ENCODE peak calls at places on chromosomes 6 and 20, in six cellular contexts. J is lower lobe of right lung, R is tibial nerve, I is tibial artery, Y is mesendoderm, U is brain microvascular endothelial cell. L is an unnamed sample.

GRCh38 chr20:6852478-6852877 is 85.0 kb downstream of the BMP2 start:
- DNase-seq in J (no peak), R (no peak), I (no peak), Y (no peak), U (no peak), L (no peak)

GRCh38 chr6:5214570-5215052 is 46.1 kb downstream of the LYRM4 start:
- DNase-seq in J (no peak), R (no peak), I (no peak), Y (peak; percentile 69), U (peak; percentile 52), L (peak; percentile 30)

GRCh38 chr6:125904871-125905270 is 51.7 kb upstream of the HINT3 start:
- DNase-seq in J (no peak), R (no peak), I (no peak), Y (no peak), U (no peak), L (no peak)

GRCh38 chr20:36408219-36408618 is 102.1 kb downstream of the DLGAP4 start:
- DNase-seq in J (no peak), R (no peak), I (no peak), Y (no peak), U (peak; percentile 29), L (no peak)

GRCh38 chr6:37514840-37515239 is 15.1 kb upstream of the CCDC167 start:
- DNase-seq in J (no peak), R (no peak), I (no peak), Y (no peak), U (no peak), L (no peak)

GRCh38 chr6:12572884-12573824 is 143.4 kb upstream of the PHACTR1 start:
- DNase-seq in J (no peak), R (no peak), I (no peak), Y (peak; percentile 94), U (peak; percentile 76), L (no peak)

GRCh38 chr6:23091795-23092194 is 522.4 kb downstream of the HDGFL1 start:
- DNase-seq in J (no peak), R (no peak), I (no peak), Y (no peak), U (no peak), L (no peak)

GRCh38 chr20:46367967-46368901 is 38.2 kb downstream of the ELMO2 start:
- DNase-seq in J (no peak), R (no peak), I (no peak), Y (no peak), U (no peak), L (no peak)

GRCh38 chr6:149501768-149502167 is 17.0 kb upstream of the ZC3H12D start:
- DNase-seq in J (no peak), R (no peak), I (no peak), Y (no peak), U (no peak), L (no peak)

GRCh38 chr6:92617726-92618125 is 801.6 kb downstream of the EPHA7 start:
- DNase-seq in J (no peak), R (no peak), I (no peak), Y (no peak), U (no peak), L (no peak)

GRCh38 chr6:1757133-1757532 is 147.4 kb downstream of the FOXC1 start:
- DNase-seq in J (no peak), R (no peak), I (no peak), Y (no peak), U (no peak), L (no peak)

GRCh38 chr6:170080828-170081368 is 210.0 kb downstream of the DLL1 start:
- DNase-seq in J (peak; percentile 38), R (no peak), I (no peak), Y (no peak), U (no peak), L (peak; percentile 23)

GRCh38 chr6:364609-365540 is 26.7 kb upstream of the IRF4 start:
- DNase-seq in J (no peak), R (no peak), I (no peak), Y (no peak), U (no peak), L (no peak)

GRCh38 chr6:134426623-134427022 is 108.7 kb upstream of the SGK1 start:
- DNase-seq in J (no peak), R (no peak), I (no peak), Y (no peak), U (no peak), L (no peak)

GRCh38 chr6:36371231-36371630 is 16.2 kb downstream of the ETV7 start:
- DNase-seq in J (no peak), R (no peak), I (no peak), Y (no peak), U (no peak), L (no peak)

GRCh38 chr6:35311390-35312075 is 13.9 kb downstream of the DEF6 start:
- DNase-seq in J (no peak), R (no peak), I (no peak), Y (no peak), U (no peak), L (no peak)

GRCh38 chr6:55277628-55278003 is 49.7 kb upstream of the GFRAL start:
- DNase-seq in J (no peak), R (no peak), I (no peak), Y (peak; percentile 82), U (no peak), L (no peak)

GRCh38 chr6:140058846-140059245 is 684.4 kb upstream of the CITED2 start:
- DNase-seq in J (no peak), R (no peak), I (no peak), Y (peak; percentile 15), U (no peak), L (no peak)

GRCh38 chr6:24924956-24925355 is 10.8 kb downstream of the RIPOR2 start:
- DNase-seq in J (no peak), R (no peak), I (no peak), Y (peak; percentile 58), U (no peak), L (no peak)

GRCh38 chr6:41560440-41561192 is 14.4 kb downstream of the FOXP4 start:
- DNase-seq in J (peak; percentile 67), R (no peak), I (no peak), Y (peak; percentile 89), U (no peak), L (no peak)

GRCh38 chr20:49385471-49385870 is 97.0 kb downstream of the KCNB1 start:
- DNase-seq in J (no peak), R (no peak), I (no peak), Y (peak; percentile 72), U (peak; percentile 33), L (no peak)

GRCh38 chr6:56758553-56758952 is 115.9 kb upstream of the DST start:
- DNase-seq in J (no peak), R (no peak), I (no peak), Y (no peak), U (no peak), L (no peak)

GRCh38 chr6:47230579-47230978 is 79.1 kb downstream of the TNFRSF21 start:
- DNase-seq in J (no peak), R (no peak), I (no peak), Y (no peak), U (no peak), L (no peak)

GRCh38 chr20:1567392-1568165 is 10.1 kb upstream of the SIRPD start:
- DNase-seq in J (no peak), R (no peak), I (no peak), Y (peak; percentile 84), U (peak; percentile 2), L (no peak)

DNA sequence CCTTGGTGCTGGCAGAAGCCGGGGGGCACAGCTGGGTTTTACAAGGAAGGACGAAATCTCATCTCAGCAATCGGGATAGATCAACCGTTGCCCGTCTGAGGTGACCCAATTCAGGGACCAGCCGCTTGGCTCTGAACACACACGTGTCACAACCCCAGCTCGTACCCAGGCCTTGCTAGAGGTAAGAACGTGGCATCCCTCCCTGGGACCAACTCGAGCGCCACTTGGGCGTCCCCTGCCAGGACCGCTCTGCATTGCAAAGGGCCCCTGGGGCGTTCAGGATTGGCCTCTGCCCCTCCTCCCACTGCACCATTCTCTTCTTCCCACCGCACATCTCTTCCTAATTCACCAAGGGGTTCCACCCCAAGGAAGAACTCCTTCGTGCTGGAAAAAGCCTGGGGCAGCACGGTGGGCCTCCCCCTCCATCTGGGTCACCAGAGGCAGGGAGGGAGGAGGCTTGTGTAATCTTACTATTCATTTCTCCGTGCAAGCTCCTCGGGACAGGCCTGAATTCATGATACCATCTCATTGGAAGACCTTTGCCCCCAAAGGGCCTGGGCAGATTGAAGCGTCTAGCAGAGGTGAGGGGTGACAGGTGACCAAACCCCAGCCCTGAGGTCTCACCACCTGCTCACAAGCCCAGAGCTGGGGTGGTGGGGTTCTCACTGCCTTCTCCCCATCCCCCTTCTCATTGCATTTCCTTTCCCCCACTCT is 136.8 kb downstream of the LY86 start:
- DNase-seq in J (no peak), R (no peak), I (no peak), Y (peak; percentile 77), U (no peak), L (no peak)
- H3K27ac ChIP-seq in J (peak overlapping the region; percentile 96), R (peak overlapping the region; percentile 86), I (peak overlapping the region; percentile 60), Y (no peak overlapping the region), U (no peak overlapping the region), L (peak overlapping the region; percentile 62)

GRCh38 chr6:16132909-16133308 is 4.0 kb downstream of the MYLIP start:
- DNase-seq in J (no peak), R (no peak), I (no peak), Y (peak; percentile 25), U (no peak), L (no peak)
- H3K27ac ChIP-seq in J (no peak overlapping the region), R (peak overlapping the region; percentile 99), I (peak overlapping the region; percentile 95), Y (no peak overlapping the region), U (no peak overlapping the region), L (no peak overlapping the region)

GRCh38 chr6:105485456-105485855 is 82.6 kb upstream of the PREP start:
- DNase-seq in J (no peak), R (no peak), I (no peak), Y (peak; percentile 64), U (no peak), L (no peak)

GRCh38 chr6:105483492-105483891 is 80.6 kb upstream of the PREP start:
- DNase-seq in J (no peak), R (no peak), I (no peak), Y (no peak), U (peak; percentile 49), L (no peak)

GRCh38 chr6:105484238-105485161 is 81.6 kb upstream of the PREP start:
- DNase-seq in J (no peak), R (no peak), I (no peak), Y (peak; percentile 70), U (no peak), L (no peak)

GRCh38 chr6:105482227-105482839 is 79.5 kb upstream of the PREP start:
- DNase-seq in J (no peak), R (peak; percentile 48), I (no peak), Y (no peak), U (no peak), L (no peak)

GRCh38 chr6:105482956-105483355 is 80.1 kb upstream of the PREP start:
- DNase-seq in J (no peak), R (no peak), I (no peak), Y (no peak), U (no peak), L (no peak)
- H3K27ac ChIP-seq in J (no peak overlapping the region), R (peak overlapping the region; percentile 42), I (no peak overlapping the region), Y (no peak overlapping the region), U (no peak overlapping the region), L (no peak overlapping the region)

GRCh38 chr6:15411766-15412165 is 165.9 kb downstream of the JARID2 start:
- DNase-seq in J (no peak), R (no peak), I (no peak), Y (no peak), U (no peak), L (no peak)

GRCh38 chr6:15409301-15410125 is 163.6 kb downstream of the JARID2 start:
- DNase-seq in J (no peak), R (no peak), I (no peak), Y (peak; percentile 88), U (no peak), L (no peak)

GRCh38 chr6:15410752-15411151 is 164.9 kb downstream of the JARID2 start:
- DNase-seq in J (no peak), R (no peak), I (no peak), Y (no peak), U (no peak), L (no peak)

GRCh38 chr6:15408758-15409157 is 162.9 kb downstream of the JARID2 start:
- DNase-seq in J (no peak), R (no peak), I (no peak), Y (no peak), U (no peak), L (no peak)

GRCh38 chr6:15410126-15410391 is 164.2 kb downstream of the JARID2 start:
- DNase-seq in J (no peak), R (no peak), I (no peak), Y (peak; percentile 79), U (no peak), L (no peak)
- H3K27ac ChIP-seq in J (no peak overlapping the region), R (no peak overlapping the region), I (no peak overlapping the region), Y (peak overlapping the region; percentile 27), U (no peak overlapping the region), L (no peak overlapping the region)

L was measured in caudate nucleus.